ENCODE peak calls at places on chromosomes 11 and 22, in six cellular contexts. T is SK-N-SH, O is K562, J is GM12878, R is IMR-90, I is HepG2. E is an unnamed sample.

GRCh38 chr22:32823024-32823730 is 21.7 kb downstream of the TIMP3 start:
- DNase-seq in T (peak), O (peak), J (no peak), R (peak), I (peak), E (peak)

GRCh38 chr11:116693206-116694016 is 79.4 kb downstream of the BUD13 start:
- DNase-seq in T (peak), O (no peak), J (no peak), R (no peak), I (no peak), E (no peak)

GRCh38 chr11:33375688-33376311 is 118.6 kb downstream of the HIPK3 start:
- DNase-seq in T (peak), O (no peak), J (no peak), R (peak), I (no peak), E (no peak)

GRCh38 chr11:79173615-79174014 is 267.2 kb downstream of the TENM4 start:
- DNase-seq in T (no peak), O (no peak), J (no peak), R (peak), I (no peak), E (no peak)

GRCh38 chr11:120974980-120975379 is 48.9 kb upstream of the TBCEL start:
- DNase-seq in T (no peak), O (no peak), J (no peak), R (no peak), I (no peak), E (no peak)

GRCh38 chr11:100632970-100633452 is 54.1 kb upstream of the ARHGAP42 start:
- DNase-seq in T (no peak), O (peak), J (no peak), R (peak), I (peak), E (peak)

GRCh38 chr22:27918351-27919221 is 470 bp downstream of the PITPNB start:
- DNase-seq in T (peak), O (peak), J (no peak), R (peak), I (peak), E (peak)

GRCh38 chr11:72278911-72279310 is 34.9 kb upstream of the PHOX2A start:
- DNase-seq in T (no peak), O (no peak), J (no peak), R (peak), I (no peak), E (no peak)

GRCh38 chr22:41902932-41903421 is 11.9 kb downstream of the SHISA8 start:
- DNase-seq in T (no peak), O (no peak), J (no peak), R (no peak), I (no peak), E (no peak)

GRCh38 chr11:64713031-64713780 is 9.8 kb downstream of the NRXN2 start:
- DNase-seq in T (no peak), O (no peak), J (no peak), R (peak), I (no peak), E (peak)

GRCh38 chr11:78438298-78438975 is 20.8 kb upstream of the GAB2 start:
- DNase-seq in T (no peak), O (no peak), J (no peak), R (no peak), I (no peak), E (no peak)

GRCh38 chr22:35883028-35883620 is 145.5 kb downstream of the RBFOX2 start:
- DNase-seq in T (no peak), O (no peak), J (no peak), R (peak), I (no peak), E (no peak)

DNA sequence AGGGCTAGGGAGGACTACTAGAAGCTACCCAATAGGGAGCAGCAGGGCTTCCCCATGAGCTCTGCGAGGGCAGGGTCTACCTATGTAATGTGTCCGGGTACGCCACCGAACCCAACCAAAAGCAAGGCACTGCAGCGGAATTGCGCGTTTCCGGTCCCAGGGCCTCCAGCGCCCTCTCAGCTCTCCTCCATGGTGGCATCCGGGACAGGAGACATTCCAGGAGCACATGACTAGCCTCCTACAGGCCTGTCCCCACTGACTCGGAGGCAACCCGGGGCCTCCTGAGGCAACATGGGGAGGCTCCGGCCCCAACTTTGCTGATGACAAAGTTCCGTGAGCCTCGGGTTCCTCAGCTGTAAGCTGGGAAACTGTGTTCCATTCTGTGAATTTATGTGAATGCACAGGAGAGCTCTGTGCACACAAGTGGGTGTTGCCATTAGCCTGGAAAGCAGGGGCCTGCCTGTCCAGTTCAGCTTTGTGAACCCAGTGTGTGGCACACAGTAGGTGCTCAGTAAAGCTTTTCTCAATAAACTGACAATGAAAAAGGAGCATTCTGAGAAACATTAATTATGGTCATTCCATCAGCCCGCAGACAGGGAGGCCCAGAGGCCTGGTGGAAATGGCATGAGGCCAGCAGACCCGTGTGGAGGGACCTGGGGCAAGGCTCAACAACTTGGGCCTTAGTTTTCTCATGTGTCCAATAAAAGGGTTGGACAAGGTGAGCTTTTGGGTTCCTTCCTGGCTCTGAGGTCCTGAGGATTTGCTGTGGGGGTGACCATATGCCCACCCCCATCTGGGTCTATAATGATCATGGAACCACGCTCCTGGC is 50.3 kb downstream of the CHRDL2 start:
- DNase-seq in T (no peak), O (no peak), J (no peak), R (no peak), I (no peak), E (no peak)
- TF ChIP-seq SMC3 in T (no peak), O (no peak), J (no peak), R (no peak), I (no peak), E (no peak)

GRCh38 chr11:113484223-113484622 is 9.0 kb upstream of the DRD2 start:
- DNase-seq in T (no peak), O (no peak), J (no peak), R (no peak), I (no peak), E (no peak)
- TF ChIP-seq SMC3 in T (no peak), O (no peak), J (no peak), R (no peak), I (no peak), E (no peak)

GRCh38 chr22:46295277-46295971 is 1.2 kb upstream of the GTSE1 start:
- DNase-seq in T (peak), O (peak), J (no peak), R (no peak), I (no peak), E (no peak)

GRCh38 chr22:46292173-46292572 is 4.5 kb upstream of the GTSE1 start:
- DNase-seq in T (no peak), O (no peak), J (no peak), R (no peak), I (no peak), E (no peak)

GRCh38 chr22:46294784-46295183 is 1.9 kb upstream of the GTSE1 start:
- DNase-seq in T (no peak), O (no peak), J (no peak), R (no peak), I (no peak), E (no peak)

GRCh38 chr22:46292727-46293126 is 3.9 kb upstream of the GTSE1 start:
- DNase-seq in T (no peak), O (no peak), J (no peak), R (no peak), I (no peak), E (no peak)

DNA sequence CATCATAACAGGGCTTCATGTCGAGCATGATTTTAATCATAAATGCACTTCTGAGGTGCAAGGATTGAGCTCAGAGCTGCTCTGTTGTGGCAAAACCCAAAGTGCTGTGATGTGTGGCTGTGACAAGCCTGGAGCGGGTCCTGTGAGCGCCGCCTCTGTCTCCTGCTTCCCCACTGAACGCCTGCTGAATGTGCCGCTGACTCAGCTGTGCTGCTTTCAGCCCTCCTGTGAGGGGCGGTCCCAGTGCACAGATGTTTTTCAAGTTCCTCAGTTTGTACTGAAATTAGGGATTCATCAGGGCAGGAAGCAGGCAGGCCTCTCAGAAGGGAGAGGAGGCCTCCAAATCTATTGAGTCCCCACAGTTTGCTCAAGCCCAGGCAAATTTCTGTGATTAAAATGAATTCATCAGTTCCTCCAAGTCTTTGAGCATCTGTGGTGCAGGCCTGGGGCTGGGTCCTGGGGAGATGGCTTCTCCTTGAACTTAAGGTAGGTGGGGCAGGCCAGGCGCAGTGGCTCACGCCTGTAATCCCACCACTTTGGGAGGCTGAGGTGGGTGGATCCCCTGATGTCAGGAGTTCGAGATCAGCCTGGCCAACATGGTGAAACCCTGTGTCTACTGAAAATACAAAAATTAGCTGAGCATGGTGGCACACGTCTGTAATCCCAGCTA is 2.9 kb upstream of the GTSE1 start:
- DNase-seq in T (no peak), O (no peak), J (no peak), R (peak), I (no peak), E (no peak)
- TF ChIP-seq SMC3 in T (no peak), O (no peak), J (no peak), R (no peak), I (no peak), E (no peak)

DNA sequence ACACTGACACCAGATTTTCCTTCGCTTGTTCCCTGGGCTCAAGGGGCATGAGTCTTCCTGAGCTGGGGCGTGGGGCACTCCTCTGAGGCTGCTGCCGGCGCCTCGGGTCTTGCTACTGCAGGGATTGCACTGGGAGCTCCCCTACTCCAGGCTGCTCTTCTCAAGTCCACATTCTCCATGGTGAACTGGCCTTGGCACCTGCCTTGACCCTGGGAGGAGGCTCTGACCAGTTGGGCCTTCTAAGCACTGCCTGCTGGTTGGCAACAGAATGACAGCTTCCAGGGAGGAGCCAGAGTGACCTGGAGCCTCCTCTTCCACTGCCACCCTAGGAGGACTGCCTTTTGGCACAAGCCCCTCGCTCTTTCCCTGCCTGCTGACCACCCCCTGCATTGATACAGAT is 9.5 kb downstream of the FREY1 start:
- DNase-seq in T (peak), O (no peak), J (no peak), R (no peak), I (no peak), E (no peak)
- TF ChIP-seq SMC3 in T (no peak), O (no peak), J (no peak), R (no peak), I (no peak), E (no peak)

DNA sequence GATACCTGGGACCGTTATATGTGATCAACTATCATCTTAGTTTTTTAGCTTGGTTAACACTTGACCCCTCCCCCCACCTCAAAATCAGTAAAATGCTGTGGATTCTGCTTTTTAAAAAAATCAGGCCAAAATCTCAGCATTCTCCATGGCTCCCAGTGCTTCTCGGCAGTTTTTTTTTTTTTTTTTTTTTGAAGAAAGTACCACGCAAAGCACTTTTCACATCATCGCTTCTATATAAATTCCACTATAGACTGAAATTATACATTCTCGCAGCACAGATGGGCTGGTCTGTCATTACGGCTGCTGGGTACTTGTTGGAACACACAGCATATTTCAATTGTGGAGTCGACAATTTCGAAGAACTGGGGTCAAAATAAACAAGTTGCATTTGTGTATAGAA is 67.7 kb upstream of the PPARA start:
- DNase-seq in T (no peak), O (no peak), J (no peak), R (no peak), I (no peak), E (no peak)
- TF ChIP-seq SMC3 in T (no peak), O (no peak), J (no peak), R (no peak), I (no peak), E (no peak)

E was measured in A549.